ENCODE peak calls at places on chromosome 10, in four cellular contexts. J, L, V and H are unnamed samples.

GRCh38 chr10:97827778-97828291 is 21.8 kb upstream of the GOLGA7B start:
- DNase-seq in J (no peak), L (no peak), V (no peak), H (peak)

GRCh38 chr10:87552248-87552914 is 47.7 kb downstream of the MINPP1 start:
- DNase-seq in J (no peak), L (no peak), V (no peak), H (no peak)

GRCh38 chr10:129662386-129662785 is 195.3 kb downstream of the MGMT start:
- DNase-seq in J (no peak), L (no peak), V (no peak), H (peak)

GRCh38 chr10:72229261-72230251 is 13.5 kb upstream of the ASCC1 start:
- DNase-seq in J (no peak), L (peak), V (no peak), H (no peak)

GRCh38 chr10:91352760-91353159 is 57.4 kb upstream of the HECTD2 start:
- DNase-seq in J (no peak), L (no peak), V (no peak), H (no peak)

GRCh38 chr10:44008917-44009620 is 360.4 kb upstream of the ZNF32 start:
- DNase-seq in J (no peak), L (no peak), V (no peak), H (no peak)

GRCh38 chr10:8180756-8181155 is 126.3 kb downstream of the GATA3 start:
- DNase-seq in J (no peak), L (no peak), V (no peak), H (no peak)

GRCh38 chr10:123146013-123146891 is 1.7 kb upstream of the HMX2 start:
- DNase-seq in J (no peak), L (no peak), V (no peak), H (peak)

GRCh38 chr10:117334921-117335320 is 40.3 kb downstream of the PDZD8 start:
- DNase-seq in J (no peak), L (no peak), V (no peak), H (no peak)

GRCh38 chr10:47243791-47244190 is 56.2 kb upstream of the GDF10 start:
- DNase-seq in J (no peak), L (no peak), V (no peak), H (no peak)

GRCh38 chr10:118545381-118545780 is 50.1 kb downstream of the PRLHR start:
- DNase-seq in J (no peak), L (no peak), V (no peak), H (no peak)

GRCh38 chr10:79298403-79299244 is 48.6 kb upstream of the PPIF start:
- DNase-seq in J (peak), L (peak), V (peak), H (no peak)

GRCh38 chr10:79292789-79293746 is 54.2 kb upstream of the PPIF start:
- DNase-seq in J (peak), L (no peak), V (peak), H (peak)

GRCh38 chr10:79296431-79296830 is 50.8 kb upstream of the PPIF start:
- DNase-seq in J (no peak), L (no peak), V (no peak), H (no peak)

GRCh38 chr10:79293841-79294705 is 53.2 kb upstream of the PPIF start:
- DNase-seq in J (no peak), L (no peak), V (no peak), H (no peak)

GRCh38 chr10:79295593-79295992 is 51.7 kb upstream of the PPIF start:
- DNase-seq in J (no peak), L (no peak), V (no peak), H (no peak)
- TF ChIP-seq REST in J (no peak), L (no peak), V (no peak), H (no peak)

GRCh38 chr10:34163075-34163905 is 651.8 kb downstream of the PARD3 start:
- DNase-seq in J (peak), L (no peak), V (no peak), H (no peak)
- TF ChIP-seq JUNB in J (no peak), L (no peak), V (no peak), H (no peak)

DNA sequence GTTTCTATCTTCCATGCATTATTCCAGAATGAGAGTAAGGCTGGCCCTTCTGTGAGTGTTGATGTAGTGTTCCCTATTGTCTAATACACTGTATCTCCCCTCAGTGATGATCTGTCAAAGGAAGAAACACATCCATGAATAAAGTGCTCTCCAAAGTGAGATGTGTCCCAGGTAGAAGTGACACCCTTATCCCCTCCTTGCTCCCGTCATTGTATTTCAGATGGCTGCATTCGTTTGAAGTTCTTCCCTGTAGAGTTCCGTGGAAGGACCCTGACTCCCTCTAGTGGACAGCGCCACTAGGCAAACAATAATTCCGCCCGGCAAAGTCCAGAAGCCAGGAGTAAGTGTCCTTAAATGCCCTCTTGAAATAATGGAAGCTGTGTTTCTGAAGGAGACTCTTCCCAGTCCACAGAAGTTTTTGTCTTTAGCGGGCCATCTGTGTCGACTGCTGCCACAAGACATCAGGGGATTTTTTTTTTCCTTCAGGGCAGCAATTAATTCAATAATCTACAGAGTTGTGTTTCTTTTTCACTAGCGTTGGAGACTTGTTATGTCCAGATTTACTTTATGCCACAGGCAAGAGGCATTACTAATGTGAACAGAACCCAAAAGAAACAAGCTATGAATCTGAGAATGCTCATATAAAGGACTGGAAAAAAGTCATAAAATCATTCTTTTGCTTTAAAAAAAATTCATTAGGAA is 64.6 kb downstream of the THNSL1 start:
- DNase-seq in J (peak), L (peak), V (peak), H (peak)
- TF ChIP-seq REST in J (no peak), L (no peak), V (no peak), H (no peak)

GRCh38 chr10:20237091-20237570 is 420.9 kb downstream of the PLXDC2 start:
- DNase-seq in J (no peak), L (no peak), V (no peak), H (no peak)
- TF ChIP-seq JUNB in J (no peak), L (no peak), V (no peak), H (no peak)